ENCODE peak calls at places on chromosome 19, in seven cellular contexts. O, D, R, Z, B, V and Y are unnamed samples.

GRCh38 chr19:7850429-7850819 is 20.4 kb downstream of the EVI5L start:
- DNase-seq in D (no peak), R (no peak), V (no peak), B (no peak), Z (peak), O (no peak), Y (no peak)

GRCh38 chr19:58399903-58400637 is 4.6 kb downstream of the RNF225 start:
- DNase-seq in D (no peak), B (peak), Z (no peak), R (no peak), O (peak), V (no peak), Y (no peak)

GRCh38 chr19:8304841-8305621 is 3.1 kb downstream of the CD320 start:
- DNase-seq in R (no peak), V (no peak), O (no peak), D (peak), Z (no peak), B (peak), Y (no peak)

GRCh38 chr19:5451494-5451893 is 3.7 kb upstream of the ZNRF4 start:
- DNase-seq in V (no peak), O (no peak), R (no peak), D (no peak), Z (no peak), B (no peak), Y (no peak)

GRCh38 chr19:42022616-42023015 is 28.6 kb upstream of the ATP1A3 start:
- DNase-seq in R (no peak), Z (peak), O (no peak), V (no peak), B (no peak), D (no peak), Y (no peak)

GRCh38 chr19:31586282-31586681 is 237.0 kb upstream of the TSHZ3 start:
- DNase-seq in V (peak), Z (no peak), O (no peak), R (no peak), B (no peak), D (no peak), Y (no peak)

GRCh38 chr19:1491114-1491848 is at the start of gene REEP6:
- DNase-seq in O (no peak), B (no peak), Z (no peak), R (no peak), D (no peak), V (no peak), Y (no peak)

GRCh38 chr19:50199254-50199545 is 4.2 kb upstream of the MYH14 start:
- DNase-seq in O (no peak), Z (no peak), B (no peak), V (no peak), D (no peak), R (no peak), Y (no peak)

GRCh38 chr19:52662631-52663030 is 24.5 kb upstream of the ZNF83 start:
- DNase-seq in O (no peak), D (no peak), R (no peak), Z (no peak), B (no peak), V (no peak), Y (no peak)